ENCODE peak calls at places on chromosomes 6 and 20, in four cellular contexts. K is stimulated activated CD4-positive, alpha-beta T cell treated with anti-CD3 and anti-CD28 coated beads, Interleukin-1b, Interleukin-23, amount 100 ng/mL, for 24 hours; Q is MM.1S; L is substantia nigra. S is an unnamed sample.

GRCh38 chr20:31693987-31694661 is 28.5 kb downstream of the BCL2L1 start:
- DNase-seq in L (no peak), K (no peak), Q (no peak), S (no peak)

GRCh38 chr20:6178537-6178936 is 55.7 kb upstream of the FERMT1 start:
- DNase-seq in L (no peak), K (no peak), Q (peak), S (no peak)

GRCh38 chr6:100307561-100307960 is 157.2 kb downstream of the SIM1 start:
- DNase-seq in K (no peak), Q (no peak), L (no peak), S (no peak)

GRCh38 chr6:16319813-16320532 is 81.6 kb downstream of the GMPR start:
- DNase-seq in K (peak), L (peak), Q (peak), S (peak)

GRCh38 chr20:19909696-19910095 is 107.5 kb upstream of the NAA20 start:
- DNase-seq in L (no peak), K (no peak), Q (no peak), S (peak)

GRCh38 chr20:35091808-35092523 is 641 bp downstream of the TRPC4AP start:
- DNase-seq in Q (peak), L (no peak), K (no peak), S (no peak)

GRCh38 chr6:2858678-2859324 is 17.1 kb upstream of the SERPINB1 start:
- DNase-seq in Q (no peak), K (no peak), L (no peak), S (no peak)

GRCh38 chr6:135743476-135743875 is 108.0 kb upstream of the PDE7B start:
- DNase-seq in L (no peak), Q (no peak), K (no peak), S (no peak)

GRCh38 chr6:10269814-10270472 is 144.9 kb downstream of the TFAP2A start:
- DNase-seq in K (no peak), L (no peak), Q (peak), S (no peak)

GRCh38 chr20:37389844-37390275 is 43.9 kb downstream of the SRC start:
- DNase-seq in Q (no peak), L (no peak), K (no peak), S (no peak)